ENCODE peak calls at places on chromosomes 5 and 9, in four cellular contexts. One of them, this sample, is unnamed. For H3K27me3, the result is how much of the 10 kb centered on the place peaks cover.

GRCh38 chr5:157571357-157571827 is 4.2 kb downstream of the ADAM19 start:
- DNase-seq in spleen: peak
- DNase-seq in left ventricle myocardium inferior: no peak
- DNase-seq in CD8-positive, alpha-beta T cell: no peak
- DNase-seq in this sample: no peak

GRCh38 chr9:24011206-24011605 is 185.2 kb upstream of the ELAVL2 start:
- DNase-seq in spleen: no peak
- DNase-seq in left ventricle myocardium inferior: no peak
- DNase-seq in CD8-positive, alpha-beta T cell: no peak
- DNase-seq in this sample: no peak

GRCh38 chr9:122031806-122032205 is 61.3 kb downstream of the TTLL11 start:
- DNase-seq in spleen: no peak
- DNase-seq in left ventricle myocardium inferior: no peak
- DNase-seq in CD8-positive, alpha-beta T cell: no peak
- DNase-seq in this sample: no peak

GRCh38 chr5:44085083-44085482 is 304.1 kb downstream of the FGF10 start:
- DNase-seq in spleen: no peak
- DNase-seq in left ventricle myocardium inferior: no peak
- DNase-seq in CD8-positive, alpha-beta T cell: no peak
- DNase-seq in this sample: no peak

GRCh38 chr5:131393498-131393968 is 129.7 kb downstream of the CDC42SE2 start:
- DNase-seq in spleen: no peak
- DNase-seq in left ventricle myocardium inferior: no peak
- DNase-seq in CD8-positive, alpha-beta T cell: no peak
- DNase-seq in this sample: no peak

GRCh38 chr5:154614595-154614994 is 136.6 kb upstream of the HAND1 start:
- DNase-seq in spleen: no peak
- DNase-seq in left ventricle myocardium inferior: no peak
- DNase-seq in CD8-positive, alpha-beta T cell: no peak
- DNase-seq in this sample: peak

GRCh38 chr9:134751630-134752029 is 110.0 kb downstream of the COL5A1 start:
- DNase-seq in spleen: no peak
- DNase-seq in left ventricle myocardium inferior: no peak
- DNase-seq in CD8-positive, alpha-beta T cell: no peak
- DNase-seq in this sample: no peak

GRCh38 chr9:569276-569675 is 272.2 kb upstream of the DMRT1 start:
- DNase-seq in spleen: no peak
- DNase-seq in left ventricle myocardium inferior: no peak
- DNase-seq in CD8-positive, alpha-beta T cell: no peak
- DNase-seq in this sample: no peak

GRCh38 chr5:139445325-139446170 is 6.2 kb upstream of the DNAJC18 start:
- DNase-seq in spleen: no peak
- DNase-seq in left ventricle myocardium inferior: no peak
- DNase-seq in CD8-positive, alpha-beta T cell: no peak
- DNase-seq in this sample: peak

GRCh38 chr5:157259699-157260098 is 6.2 kb upstream of the CYFIP2 start:
- DNase-seq in spleen: no peak
- DNase-seq in left ventricle myocardium inferior: no peak
- DNase-seq in CD8-positive, alpha-beta T cell: no peak
- DNase-seq in this sample: no peak

GRCh38 chr9:137161558-137162483 is 8.0 kb downstream of the LRRC26 start:
- DNase-seq in spleen: no peak
- DNase-seq in left ventricle myocardium inferior: no peak
- DNase-seq in CD8-positive, alpha-beta T cell: no peak
- DNase-seq in this sample: no peak
- H3K27me3 ChIP-seq in spleen: under half
- H3K27me3 ChIP-seq in left ventricle myocardium inferior: half or more
- H3K27me3 ChIP-seq in CD8-positive, alpha-beta T cell: under half
- H3K27me3 ChIP-seq in this sample: under half

DNA sequence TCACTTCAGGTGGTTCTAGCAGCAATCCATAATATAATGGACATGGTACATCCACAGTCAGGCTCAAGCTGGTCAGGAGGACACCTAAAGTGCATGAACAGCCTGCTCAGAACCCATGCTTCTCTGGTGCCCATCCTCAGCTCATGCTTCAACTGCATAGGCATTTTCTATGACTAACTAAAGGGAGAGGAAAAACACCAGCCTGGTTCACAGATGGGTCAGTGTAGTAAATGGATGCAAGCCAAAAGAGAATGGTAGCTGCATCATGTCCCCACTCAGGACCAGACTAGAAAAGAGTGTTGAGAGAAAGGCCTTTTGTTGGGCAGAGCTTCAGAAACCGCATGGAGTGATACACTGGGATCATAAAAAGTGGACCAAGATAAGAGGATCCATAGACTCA is 556.6 kb downstream of the TLE1 start:
- DNase-seq in spleen: no peak
- DNase-seq in left ventricle myocardium inferior: no peak
- DNase-seq in CD8-positive, alpha-beta T cell: no peak
- DNase-seq in this sample: no peak
- TF ChIP-seq CTCF in spleen: no peak
- TF ChIP-seq CTCF in left ventricle myocardium inferior: no peak
- TF ChIP-seq CTCF in CD8-positive, alpha-beta T cell: no peak
- TF ChIP-seq CTCF in this sample: no peak

GRCh38 chr5:88669314-88669713 is 213.7 kb downstream of the MEF2C start:
- DNase-seq in spleen: no peak
- DNase-seq in left ventricle myocardium inferior: no peak
- DNase-seq in CD8-positive, alpha-beta T cell: no peak
- DNase-seq in this sample: no peak
- H3K27me3 ChIP-seq in spleen: under half
- H3K27me3 ChIP-seq in left ventricle myocardium inferior: half or more
- H3K27me3 ChIP-seq in CD8-positive, alpha-beta T cell: half or more
- H3K27me3 ChIP-seq in this sample: under half

GRCh38 chr5:33257807-33258491 is 182.8 kb upstream of the TARS1 start:
- DNase-seq in spleen: no peak
- DNase-seq in left ventricle myocardium inferior: no peak
- DNase-seq in CD8-positive, alpha-beta T cell: no peak
- DNase-seq in this sample: peak
- TF ChIP-seq CTCF in spleen: no peak
- TF ChIP-seq CTCF in left ventricle myocardium inferior: no peak
- TF ChIP-seq CTCF in CD8-positive, alpha-beta T cell: no peak
- TF ChIP-seq CTCF in this sample: no peak

GRCh38 chr5:77210091-77211012 is at the start of gene PDE8B:
- DNase-seq in spleen: peak
- DNase-seq in left ventricle myocardium inferior: no peak
- DNase-seq in CD8-positive, alpha-beta T cell: no peak
- DNase-seq in this sample: no peak
- H3K27me3 ChIP-seq in spleen: under half
- H3K27me3 ChIP-seq in left ventricle myocardium inferior: half or more
- H3K27me3 ChIP-seq in CD8-positive, alpha-beta T cell: under half
- H3K27me3 ChIP-seq in this sample: under half

GRCh38 chr5:95861858-95862561 is 39.5 kb upstream of the GLRX start:
- DNase-seq in spleen: no peak
- DNase-seq in left ventricle myocardium inferior: no peak
- DNase-seq in CD8-positive, alpha-beta T cell: no peak
- DNase-seq in this sample: peak
- TF ChIP-seq CTCF in spleen: no peak
- TF ChIP-seq CTCF in left ventricle myocardium inferior: no peak
- TF ChIP-seq CTCF in CD8-positive, alpha-beta T cell: no peak
- TF ChIP-seq CTCF in this sample: no peak

GRCh38 chr5:176814836-176815438 is 4.6 kb downstream of the UNC5A start:
- DNase-seq in spleen: no peak
- DNase-seq in left ventricle myocardium inferior: no peak
- DNase-seq in CD8-positive, alpha-beta T cell: no peak
- DNase-seq in this sample: no peak

GRCh38 chr5:176816043-176816745 is 5.8 kb downstream of the UNC5A start:
- DNase-seq in spleen: no peak
- DNase-seq in left ventricle myocardium inferior: no peak
- DNase-seq in CD8-positive, alpha-beta T cell: no peak
- DNase-seq in this sample: no peak

GRCh38 chr5:176814313-176814685 is 3.9 kb downstream of the UNC5A start:
- DNase-seq in spleen: no peak
- DNase-seq in left ventricle myocardium inferior: no peak
- DNase-seq in CD8-positive, alpha-beta T cell: no peak
- DNase-seq in this sample: no peak

GRCh38 chr5:176812269-176813259 is 2.2 kb downstream of the UNC5A start:
- DNase-seq in spleen: no peak
- DNase-seq in left ventricle myocardium inferior: no peak
- DNase-seq in CD8-positive, alpha-beta T cell: no peak
- DNase-seq in this sample: no peak

DNA sequence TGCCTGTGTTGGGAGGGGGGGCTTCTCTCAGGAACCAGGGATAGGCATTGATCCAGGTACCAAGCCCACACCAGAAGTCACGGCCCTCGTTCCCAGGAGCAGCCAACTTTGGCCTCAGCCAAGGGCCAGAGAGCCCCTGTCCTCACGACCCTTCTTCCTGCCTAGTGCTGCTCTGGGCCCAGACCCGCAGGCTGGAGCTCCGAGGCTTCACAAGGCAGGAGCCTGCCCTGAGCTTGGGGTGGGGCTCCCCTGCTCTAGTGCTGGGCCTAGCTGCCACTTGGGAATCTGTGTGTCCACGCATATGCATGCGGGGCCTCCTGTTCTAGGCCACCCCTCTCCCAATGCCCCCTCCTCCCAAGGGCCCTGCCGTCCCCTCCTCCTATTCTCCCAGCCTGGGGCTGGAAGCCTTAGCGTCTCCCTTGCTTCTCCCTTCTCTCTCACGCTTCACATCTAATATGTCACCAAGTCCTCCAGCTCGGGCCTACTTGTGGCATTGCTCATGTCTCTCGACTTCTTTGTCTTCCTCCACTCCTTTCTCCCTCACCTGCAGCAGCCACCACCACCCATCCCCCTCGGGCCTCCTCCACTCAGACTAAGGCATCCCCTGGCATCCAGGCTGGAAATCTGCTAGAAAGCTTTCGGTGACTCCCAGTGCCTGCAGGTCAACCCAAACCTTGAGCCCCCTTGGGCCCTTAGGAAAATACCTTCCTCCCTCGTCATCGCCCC is 3.4 kb downstream of the UNC5A start:
- DNase-seq in spleen: no peak
- DNase-seq in left ventricle myocardium inferior: no peak
- DNase-seq in CD8-positive, alpha-beta T cell: no peak
- DNase-seq in this sample: no peak
- H3K27me3 ChIP-seq in spleen: under half
- H3K27me3 ChIP-seq in left ventricle myocardium inferior: half or more
- H3K27me3 ChIP-seq in CD8-positive, alpha-beta T cell: under half
- H3K27me3 ChIP-seq in this sample: under half

GRCh38 chr5:96651047-96651446 is 11.1 kb upstream of the CAST start:
- DNase-seq in spleen: no peak
- DNase-seq in left ventricle myocardium inferior: no peak
- DNase-seq in CD8-positive, alpha-beta T cell: no peak
- DNase-seq in this sample: no peak

GRCh38 chr5:96649938-96650540 is 12.1 kb upstream of the CAST start:
- DNase-seq in spleen: no peak
- DNase-seq in left ventricle myocardium inferior: no peak
- DNase-seq in CD8-positive, alpha-beta T cell: no peak
- DNase-seq in this sample: no peak

GRCh38 chr5:96654209-96654608 is 8.0 kb upstream of the CAST start:
- DNase-seq in spleen: no peak
- DNase-seq in left ventricle myocardium inferior: no peak
- DNase-seq in CD8-positive, alpha-beta T cell: no peak
- DNase-seq in this sample: no peak

GRCh38 chr5:96652769-96653455 is 9.3 kb upstream of the CAST start:
- DNase-seq in spleen: no peak
- DNase-seq in left ventricle myocardium inferior: no peak
- DNase-seq in CD8-positive, alpha-beta T cell: no peak
- DNase-seq in this sample: no peak

GRCh38 chr5:96651948-96652753 is 10.0 kb upstream of the CAST start:
- DNase-seq in spleen: no peak
- DNase-seq in left ventricle myocardium inferior: no peak
- DNase-seq in CD8-positive, alpha-beta T cell: no peak
- DNase-seq in this sample: no peak
- TF ChIP-seq CTCF in spleen: no peak
- TF ChIP-seq CTCF in left ventricle myocardium inferior: peak
- TF ChIP-seq CTCF in CD8-positive, alpha-beta T cell: peak
- TF ChIP-seq CTCF in this sample: peak

DNA sequence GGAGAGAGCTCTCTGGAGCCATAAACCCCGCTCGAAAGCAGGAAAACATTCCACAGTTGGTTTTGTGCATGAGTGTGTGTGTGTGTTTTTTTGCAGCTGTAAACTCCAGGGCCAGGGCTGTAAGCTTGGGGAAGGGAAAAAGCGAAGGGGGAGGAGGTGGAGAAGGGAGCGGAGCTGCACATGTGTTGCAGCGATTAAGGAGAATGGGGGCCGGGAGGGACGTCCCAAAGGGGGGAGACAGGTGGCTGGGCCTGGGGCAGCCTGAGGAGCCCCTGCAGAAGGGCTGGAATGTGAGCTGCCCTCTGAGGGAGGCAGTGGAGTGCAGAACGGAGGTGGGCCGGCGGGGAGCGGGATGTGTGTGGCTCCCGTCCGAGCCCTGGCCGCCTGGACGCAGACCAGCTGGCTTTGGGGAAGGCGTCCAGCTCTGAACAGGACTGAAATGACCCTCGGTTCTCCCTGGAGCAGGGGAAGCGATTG is 2.7 kb upstream of the MYMK start:
- DNase-seq in spleen: no peak
- DNase-seq in left ventricle myocardium inferior: peak
- DNase-seq in CD8-positive, alpha-beta T cell: no peak
- DNase-seq in this sample: no peak
- H3K27me3 ChIP-seq in spleen: under half
- H3K27me3 ChIP-seq in left ventricle myocardium inferior: under half
- H3K27me3 ChIP-seq in CD8-positive, alpha-beta T cell: under half
- H3K27me3 ChIP-seq in this sample: under half

DNA sequence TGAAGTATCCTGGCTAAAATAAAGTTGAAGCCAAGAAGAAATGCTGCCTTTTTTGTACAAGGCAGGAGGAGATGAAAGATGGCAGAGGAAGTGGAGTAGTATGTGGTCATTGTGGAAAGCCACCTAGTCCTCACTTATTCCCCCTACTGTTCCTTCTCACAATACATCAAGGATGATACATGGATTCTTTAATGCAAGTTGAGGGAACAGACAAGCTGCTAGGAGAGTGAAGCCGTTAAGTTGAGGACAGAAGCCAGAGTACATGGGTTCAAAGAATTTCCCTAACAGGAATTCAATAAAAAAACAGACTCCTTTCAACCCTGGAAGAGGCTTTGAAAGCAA is 73.8 kb downstream of the MRPS27 start:
- DNase-seq in spleen: no peak
- DNase-seq in left ventricle myocardium inferior: no peak
- DNase-seq in CD8-positive, alpha-beta T cell: no peak
- DNase-seq in this sample: peak
- TF ChIP-seq CTCF in spleen: no peak
- TF ChIP-seq CTCF in left ventricle myocardium inferior: no peak
- TF ChIP-seq CTCF in CD8-positive, alpha-beta T cell: no peak
- TF ChIP-seq CTCF in this sample: peak

This sample was measured in bronchial epithelial cell.